ENCODE peak calls at places on chromosome 11, in four cellular contexts. One of them, this sample, is unnamed.

GRCh38 chr11:29482510-29482909 is 534.3 kb downstream of the KCNA4 start:
- DNase-seq in lower leg skin: no peak
- DNase-seq in HCT116: no peak
- DNase-seq in K562: no peak
- DNase-seq in this sample: no peak

GRCh38 chr11:114359342-114359741 is 41.0 kb downstream of the C11orf71 start:
- DNase-seq in K562: no peak
- DNase-seq in HCT116: no peak
- DNase-seq in lower leg skin: no peak
- DNase-seq in this sample: no peak

GRCh38 chr11:35964846-35965245 is 21.0 kb downstream of the LDLRAD3 start:
- DNase-seq in lower leg skin: no peak
- DNase-seq in HCT116: no peak
- DNase-seq in K562: no peak
- DNase-seq in this sample: no peak

GRCh38 chr11:58134151-58134550 is 8.8 kb upstream of the OR9I1 start:
- DNase-seq in K562: no peak
- DNase-seq in lower leg skin: no peak
- DNase-seq in HCT116: no peak
- DNase-seq in this sample: no peak

GRCh38 chr11:79414644-79415317 is 26.0 kb downstream of the TENM4 start:
- DNase-seq in K562: no peak
- DNase-seq in lower leg skin: no peak
- DNase-seq in HCT116: no peak
- DNase-seq in this sample: no peak

GRCh38 chr11:94036096-94036495 is 14.9 kb downstream of the HEPHL1 start:
- DNase-seq in K562: peak; percentile 4
- DNase-seq in lower leg skin: no peak
- DNase-seq in HCT116: no peak
- DNase-seq in this sample: no peak

GRCh38 chr11:13065200-13065787 is 56.2 kb downstream of the RASSF10 start:
- DNase-seq in K562: no peak
- DNase-seq in HCT116: no peak
- DNase-seq in lower leg skin: no peak
- DNase-seq in this sample: no peak

GRCh38 chr11:69645801-69646492 is 5.0 kb downstream of the CCND1 start:
- DNase-seq in K562: no peak
- DNase-seq in lower leg skin: no peak
- DNase-seq in HCT116: no peak
- DNase-seq in this sample: no peak

GRCh38 chr11:97751405-97751804 is 1269.3 kb upstream of the CNTN5 start:
- DNase-seq in K562: no peak
- DNase-seq in lower leg skin: no peak
- DNase-seq in HCT116: no peak
- DNase-seq in this sample: no peak

GRCh38 chr11:45092901-45093760 is 53.3 kb upstream of the PRDM11 start:
- DNase-seq in lower leg skin: peak; percentile 62
- DNase-seq in K562: no peak
- DNase-seq in HCT116: no peak
- DNase-seq in this sample: no peak

GRCh38 chr11:96159968-96160367 is 183.0 kb downstream of the MAML2 start:
- DNase-seq in K562: no peak
- DNase-seq in lower leg skin: no peak
- DNase-seq in HCT116: no peak
- DNase-seq in this sample: no peak

GRCh38 chr11:94732617-94733292 is 35.4 kb upstream of the AMOTL1 start:
- DNase-seq in HCT116: no peak
- DNase-seq in K562: no peak
- DNase-seq in lower leg skin: no peak
- DNase-seq in this sample: no peak

GRCh38 chr11:121535122-121535796 is 82.5 kb upstream of the SORL1-AS1 start:
- DNase-seq in HCT116: no peak
- DNase-seq in K562: no peak
- DNase-seq in lower leg skin: no peak
- DNase-seq in this sample: peak; percentile 29

GRCh38 chr11:77112641-77113381 is 10.2 kb downstream of the OMP start:
- DNase-seq in HCT116: no peak
- DNase-seq in K562: no peak
- DNase-seq in lower leg skin: no peak
- DNase-seq in this sample: no peak

GRCh38 chr11:58905141-58905715 is 34.1 kb upstream of the GLYATL1 start:
- DNase-seq in HCT116: no peak
- DNase-seq in K562: no peak
- DNase-seq in lower leg skin: no peak
- DNase-seq in this sample: no peak

GRCh38 chr11:46183819-46184218 is 62.6 kb upstream of the PHF21A start:
- DNase-seq in HCT116: no peak
- DNase-seq in K562: no peak
- DNase-seq in lower leg skin: no peak
- DNase-seq in this sample: no peak

GRCh38 chr11:99069831-99070444 is 49.2 kb downstream of the CNTN5 start:
- DNase-seq in HCT116: no peak
- DNase-seq in K562: no peak
- DNase-seq in lower leg skin: no peak
- DNase-seq in this sample: no peak

GRCh38 chr11:79201637-79202347 is 239.0 kb downstream of the TENM4 start:
- DNase-seq in K562: no peak
- DNase-seq in lower leg skin: peak; percentile 64
- DNase-seq in HCT116: no peak
- DNase-seq in this sample: no peak

GRCh38 chr11:88359529-88359928 is 22.0 kb upstream of the CTSC start:
- DNase-seq in HCT116: no peak
- DNase-seq in K562: no peak
- DNase-seq in lower leg skin: no peak
- DNase-seq in this sample: no peak

GRCh38 chr11:132772712-132773545 is 759.4 kb downstream of the OPCML start:
- DNase-seq in HCT116: no peak
- DNase-seq in lower leg skin: no peak
- DNase-seq in K562: no peak
- DNase-seq in this sample: no peak

GRCh38 chr11:66017354-66017753 is 5.5 kb downstream of the CST6 start:
- DNase-seq in HCT116: no peak
- DNase-seq in lower leg skin: no peak
- DNase-seq in K562: peak; percentile 63
- DNase-seq in this sample: no peak

GRCh38 chr11:44989831-44990566 is 39.3 kb upstream of the TP53I11 start:
- DNase-seq in HCT116: no peak
- DNase-seq in lower leg skin: peak; percentile 88
- DNase-seq in K562: no peak
- DNase-seq in this sample: peak; percentile 81

GRCh38 chr11:48087974-48088681 is 107.8 kb downstream of the PTPRJ start:
- DNase-seq in HCT116: no peak
- DNase-seq in lower leg skin: peak; percentile 85
- DNase-seq in K562: no peak
- DNase-seq in this sample: no peak

GRCh38 chr11:25435197-25435596 is 896.7 kb upstream of the ANO3 start:
- DNase-seq in K562: no peak
- DNase-seq in lower leg skin: no peak
- DNase-seq in HCT116: no peak
- DNase-seq in this sample: no peak
- TF ChIP-seq POLR2A in K562: no peak
- TF ChIP-seq POLR2A in lower leg skin: no peak
- TF ChIP-seq POLR2A in HCT116: no peak
- TF ChIP-seq POLR2A in this sample: no peak

GRCh38 chr11:125192194-125192593 is 27.6 kb downstream of the PKNOX2 start:
- DNase-seq in K562: no peak
- DNase-seq in HCT116: no peak
- DNase-seq in lower leg skin: no peak
- DNase-seq in this sample: no peak
- TF ChIP-seq POLR2A in K562: no peak
- TF ChIP-seq POLR2A in HCT116: no peak
- TF ChIP-seq POLR2A in lower leg skin: no peak
- TF ChIP-seq POLR2A in this sample: no peak

DNA sequence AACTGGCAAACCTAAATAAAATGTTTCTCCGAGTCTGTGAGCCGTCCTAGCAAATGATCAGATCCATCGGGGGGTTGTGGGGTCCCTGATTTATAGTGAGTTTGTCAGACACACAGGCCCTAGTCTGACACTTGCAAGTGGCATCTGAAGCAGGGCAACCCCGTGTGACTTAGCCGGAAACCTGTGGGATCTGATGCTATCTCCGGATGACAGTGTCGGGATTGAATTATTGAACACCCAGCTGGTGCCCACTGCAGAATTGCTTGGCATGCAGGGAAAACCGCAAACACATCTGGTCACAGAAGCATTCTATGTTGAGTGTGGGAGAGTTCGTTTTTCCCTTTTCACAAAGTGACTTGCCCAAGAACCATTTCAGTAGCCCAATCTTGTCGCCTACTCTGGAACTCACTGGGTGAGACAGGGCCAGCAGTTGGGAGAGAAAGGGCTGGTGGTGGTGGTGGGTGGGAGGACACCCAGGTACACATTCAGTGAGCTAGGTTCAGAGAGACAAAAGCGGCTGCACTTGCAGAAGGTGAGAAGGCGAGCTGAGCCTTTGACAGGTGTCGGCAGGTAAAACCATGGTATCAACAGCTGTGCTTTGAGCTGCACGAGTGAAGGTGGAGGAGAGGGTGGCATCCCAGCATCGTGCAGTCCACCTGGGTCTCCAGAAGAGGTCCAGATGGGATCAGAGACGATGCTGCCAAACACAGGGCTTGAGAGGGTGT is 33.7 kb upstream of the B3GAT1 start:
- DNase-seq in lower leg skin: no peak
- DNase-seq in K562: no peak
- DNase-seq in HCT116: no peak
- DNase-seq in this sample: no peak
- TF ChIP-seq POLR2A in lower leg skin: no peak
- TF ChIP-seq POLR2A in K562: no peak
- TF ChIP-seq POLR2A in HCT116: no peak
- TF ChIP-seq POLR2A in this sample: no peak

DNA sequence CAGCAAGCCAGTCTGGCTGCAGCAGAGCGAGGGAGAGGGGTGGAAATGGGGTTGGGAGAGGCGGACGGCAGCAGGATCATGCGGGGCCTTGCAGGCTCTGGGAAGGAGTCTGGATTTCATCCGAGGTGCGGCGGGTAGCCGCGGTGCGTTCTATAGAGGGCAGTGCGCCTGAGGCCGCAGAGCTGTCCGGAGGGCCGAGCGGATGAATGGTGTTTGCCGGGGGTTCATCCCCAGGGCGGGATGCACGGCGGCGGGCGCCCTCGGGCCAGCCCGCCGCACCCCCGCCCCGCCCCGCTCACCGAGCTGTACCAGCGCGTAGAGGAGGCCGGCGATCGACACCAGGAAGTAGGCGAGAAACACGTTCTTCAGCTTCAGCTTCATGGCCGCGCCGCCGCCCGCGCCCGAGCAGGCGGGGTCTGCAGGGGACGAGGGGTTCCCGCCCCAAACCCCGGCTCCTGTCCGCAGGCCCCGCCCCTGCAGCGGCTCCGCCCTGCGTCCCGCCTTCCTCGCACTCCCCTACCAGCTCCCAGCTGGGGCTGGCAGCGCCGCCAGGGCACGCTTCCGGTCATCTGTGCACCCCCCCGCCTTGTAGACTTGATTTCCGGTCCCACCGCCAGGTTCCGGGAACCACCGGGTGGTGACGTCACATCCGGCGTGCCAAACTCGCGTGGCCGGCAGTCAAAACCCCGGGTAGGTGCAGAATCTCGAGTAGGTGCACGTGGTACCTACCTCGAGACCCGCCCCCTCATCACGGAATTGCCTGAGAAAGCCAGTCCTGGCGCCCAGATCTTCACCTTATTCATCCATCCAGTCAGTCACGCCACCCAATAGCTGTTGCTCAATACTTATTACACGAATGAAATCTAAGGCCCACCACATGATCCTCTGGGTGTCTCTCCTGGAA is at the start of gene B3GAT3:
- DNase-seq in lower leg skin: peak; percentile 100
- DNase-seq in HCT116: peak; percentile 99
- DNase-seq in K562: peak; percentile 98
- DNase-seq in this sample: no peak
- TF ChIP-seq POLR2A in lower leg skin: no peak
- TF ChIP-seq POLR2A in HCT116: peak; percentile 55
- TF ChIP-seq POLR2A in K562: peak; percentile 79
- TF ChIP-seq POLR2A in this sample: peak; percentile 76

GRCh38 chr11:116822575-116822974 is 529 bp downstream of the APOA4 start:
- DNase-seq in lower leg skin: no peak
- DNase-seq in HCT116: no peak
- DNase-seq in K562: no peak
- DNase-seq in this sample: no peak
- TF ChIP-seq POLR2A in lower leg skin: no peak
- TF ChIP-seq POLR2A in HCT116: no peak
- TF ChIP-seq POLR2A in K562: no peak
- TF ChIP-seq POLR2A in this sample: no peak

GRCh38 chr11:102317099-102317767 is at the start of gene BIRC3:
- DNase-seq in lower leg skin: peak; percentile 96
- DNase-seq in HCT116: peak; percentile 91
- DNase-seq in K562: peak; percentile 21
- DNase-seq in this sample: peak; percentile 98
- TF ChIP-seq POLR2A in lower leg skin: no peak
- TF ChIP-seq POLR2A in HCT116: no peak
- TF ChIP-seq POLR2A in K562: no peak
- TF ChIP-seq POLR2A in this sample: no peak

GRCh38 chr11:2305862-2306823 is 4.3 kb downstream of the TSPAN32 start:
- DNase-seq in HCT116: no peak
- DNase-seq in K562: no peak
- DNase-seq in lower leg skin: peak; percentile 85
- DNase-seq in this sample: no peak
- TF ChIP-seq POLR2A in HCT116: no peak
- TF ChIP-seq POLR2A in K562: no peak
- TF ChIP-seq POLR2A in lower leg skin: no peak
- TF ChIP-seq POLR2A in this sample: peak; percentile 11

This sample was measured in vagina.